ENCODE peak calls at places on chromosomes 3 and 15, in ten cellular contexts. A is uterus, D is kidney, Y is right cardiac atrium, U is pancreas, M is GM23248, W is RWPE1, L is RWPE2, H is psoas muscle, K is esophagus muscularis mucosa. R is an unnamed sample.

GRCh38 chr15:80093854-80094418 is 34.5 kb downstream of the ZFAND6 start:
- DNase-seq in L (no peak), A (peak; percentile 87), K (no peak), U (peak; percentile 40), H (no peak), Y (peak; percentile 30), W (peak; percentile 50), M (no peak), D (no peak), R (no peak)

GRCh38 chr3:21216598-21216997 is 534.4 kb downstream of the ZNF385D start:
- DNase-seq in Y (no peak), W (no peak), U (no peak), K (no peak), M (peak; percentile 20), L (no peak), H (no peak), A (no peak), D (no peak), R (no peak)

GRCh38 chr15:78051622-78052405 is 25.7 kb downstream of the TBC1D2B start:
- DNase-seq in W (no peak), D (no peak), K (no peak), A (no peak), L (no peak), M (no peak), Y (no peak), H (no peak), U (peak; percentile 39), R (no peak)

GRCh38 chr15:55552926-55553325 is 35.2 kb downstream of the PYGO1 start:
- DNase-seq in Y (peak; percentile 64), K (no peak), D (peak; percentile 81), L (no peak), U (no peak), A (no peak), W (no peak), H (no peak), M (peak; percentile 3), R (no peak)

GRCh38 chr15:60379466-60380274 is 18.1 kb downstream of the ANXA2 start:
- DNase-seq in W (peak; percentile 46), H (no peak), D (no peak), M (peak; percentile 99), K (no peak), U (no peak), A (no peak), Y (no peak), L (no peak), R (no peak)

GRCh38 chr3:107111889-107112288 is 265.4 kb upstream of the CCDC54 start:
- DNase-seq in K (no peak), D (no peak), M (no peak), W (no peak), A (no peak), U (no peak), L (no peak), H (no peak), Y (no peak), R (no peak)

GRCh38 chr3:144948711-144949110 is 977.1 kb downstream of the DIPK2A start:
- DNase-seq in M (no peak), K (no peak), U (no peak), L (no peak), W (no peak), D (no peak), H (no peak), A (no peak), Y (no peak), R (no peak)

GRCh38 chr3:142215111-142215510 is 10.3 kb downstream of the GK5 start:
- DNase-seq in U (no peak), H (no peak), L (no peak), M (no peak), A (no peak), K (no peak), W (no peak), Y (no peak), D (no peak), R (no peak)

GRCh38 chr3:64344721-64345207 is 119.5 kb upstream of the PRICKLE2 start:
- DNase-seq in Y (no peak), H (no peak), L (no peak), U (no peak), D (no peak), M (peak; percentile 93), A (peak; percentile 40), K (peak; percentile 90), W (peak; percentile 44), R (no peak)

GRCh38 chr15:69467636-69468035 is 15.0 kb downstream of the RPLP1 start:
- DNase-seq in H (no peak), K (no peak), U (no peak), Y (no peak), W (no peak), A (no peak), L (peak; percentile 63), D (no peak), M (no peak), R (no peak)

GRCh38 chr3:65945480-65945879 is 93.2 kb downstream of the MAGI1 start:
- DNase-seq in D (no peak), M (peak; percentile 70), Y (no peak), L (no peak), H (no peak), A (no peak), W (no peak), K (no peak), U (no peak), R (no peak)

GRCh38 chr3:144643778-144644191 is 672.2 kb downstream of the DIPK2A start:
- DNase-seq in K (no peak), W (no peak), M (peak; percentile 83), A (no peak), U (no peak), L (no peak), H (no peak), D (peak; percentile 39), Y (peak; percentile 18), R (no peak)

DNA sequence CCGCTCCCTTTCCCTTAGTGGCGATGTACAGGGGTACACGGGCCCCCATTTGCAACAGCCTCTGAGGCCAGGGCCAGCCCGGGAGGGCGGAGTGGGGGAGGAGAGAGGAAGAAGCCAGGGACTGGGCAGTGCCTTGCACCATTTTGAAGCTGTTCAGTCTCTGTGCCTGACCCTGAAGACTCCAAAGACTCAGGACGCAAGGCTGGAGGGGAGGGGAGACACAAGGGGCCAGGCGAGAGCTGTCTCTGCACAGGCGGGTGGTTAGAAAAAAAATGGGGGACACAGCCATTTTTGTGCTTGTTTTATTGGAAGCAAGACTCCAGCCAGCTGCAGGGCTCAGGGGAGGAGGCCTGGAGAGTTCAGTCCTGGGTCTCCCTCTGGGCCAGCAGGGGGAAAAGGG is 1.6 kb downstream of the RPP25 start:
- DNase-seq in D (peak; percentile 52), A (no peak), M (no peak), K (no peak), H (no peak), W (no peak), U (no peak), Y (no peak), L (no peak), R (no peak)
- H3K27ac ChIP-seq in D (no peak overlapping the region), A (no peak overlapping the region), M (no peak overlapping the region), K (no peak overlapping the region), H (no peak overlapping the region), W (peak overlapping the region; percentile 93), U (no peak overlapping the region), Y (peak overlapping the region; percentile 41), L (no peak overlapping the region), R (peak overlapping the region; percentile 35)

DNA sequence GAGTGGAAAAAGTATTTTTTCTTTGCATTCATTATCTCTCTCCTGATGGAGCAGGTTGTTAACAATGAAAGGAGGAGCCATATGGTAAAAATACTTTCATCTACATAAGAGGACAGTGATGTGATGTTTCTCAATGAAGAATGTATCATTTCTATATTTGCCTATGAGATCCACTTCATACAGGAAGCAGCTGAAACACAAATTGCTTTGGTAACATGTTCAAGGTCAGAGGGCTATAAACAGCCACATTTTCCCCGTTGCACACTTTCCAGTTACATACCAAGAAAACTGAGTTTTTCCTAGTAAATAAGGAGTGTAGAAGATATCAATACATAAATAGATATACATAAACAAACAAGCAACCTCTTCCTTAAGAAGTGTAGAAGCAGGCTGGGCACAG is 32.7 kb upstream of the GYG1 start:
- DNase-seq in W (no peak), H (no peak), Y (no peak), L (no peak), D (no peak), K (no peak), U (no peak), A (no peak), M (no peak), R (no peak)
- H3K27ac ChIP-seq in W (no peak overlapping the region), H (no peak overlapping the region), Y (no peak overlapping the region), L (no peak overlapping the region), D (no peak overlapping the region), K (no peak overlapping the region), U (no peak overlapping the region), A (peak overlapping the region; percentile 99), M (no peak overlapping the region), R (no peak overlapping the region)

GRCh38 chr3:189836795-189837194 is 205.6 kb downstream of the TP63 start:
- DNase-seq in Y (no peak), W (no peak), M (no peak), K (no peak), A (no peak), L (no peak), H (no peak), D (no peak), U (no peak), R (no peak)

GRCh38 chr3:189834462-189834861 is 203.3 kb downstream of the TP63 start:
- DNase-seq in W (no peak), U (no peak), D (no peak), K (no peak), L (no peak), Y (no peak), H (no peak), A (no peak), M (no peak), R (no peak)

GRCh38 chr3:189830401-189830800 is 199.2 kb downstream of the TP63 start:
- DNase-seq in U (no peak), M (no peak), H (no peak), W (no peak), L (no peak), A (no peak), Y (no peak), K (no peak), D (no peak), R (no peak)

GRCh38 chr3:189833996-189834395 is 202.8 kb downstream of the TP63 start:
- DNase-seq in K (no peak), Y (no peak), M (no peak), H (no peak), A (no peak), W (peak; percentile 69), D (no peak), L (peak; percentile 96), U (no peak), R (no peak)

GRCh38 chr3:189833266-189833665 is 202.1 kb downstream of the TP63 start:
- DNase-seq in L (no peak), D (no peak), K (no peak), M (no peak), H (no peak), Y (no peak), W (no peak), A (no peak), U (no peak), R (no peak)
- H3K27ac ChIP-seq in L (peak overlapping the region; percentile 98), D (no peak overlapping the region), K (no peak overlapping the region), M (no peak overlapping the region), H (no peak overlapping the region), Y (no peak overlapping the region), W (no peak overlapping the region), A (no peak overlapping the region), U (no peak overlapping the region), R (no peak overlapping the region)

DNA sequence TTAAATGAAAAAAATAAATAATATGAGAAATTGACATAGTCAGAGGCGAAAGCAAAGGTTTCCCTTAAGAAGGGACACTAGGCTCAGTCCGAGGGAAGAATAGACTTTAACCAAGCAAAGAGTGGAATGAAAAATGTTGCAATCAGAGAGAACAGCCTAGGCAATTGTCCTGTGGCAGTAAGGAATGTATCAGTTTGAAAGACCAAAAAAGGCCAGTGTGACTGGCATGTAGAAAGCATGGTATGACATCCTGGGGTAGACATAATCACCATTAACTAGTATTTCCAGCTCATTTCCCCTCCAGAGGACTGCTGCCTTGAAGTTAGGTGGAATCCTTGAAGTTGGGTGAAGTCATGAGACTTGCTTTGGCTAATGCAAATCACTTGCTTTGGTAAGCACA is 14.8 kb upstream of the PIK3CB start:
- DNase-seq in M (no peak), W (no peak), L (no peak), Y (no peak), K (no peak), A (no peak), D (no peak), H (no peak), U (no peak), R (no peak)
- H3K27ac ChIP-seq in M (no peak overlapping the region), W (no peak overlapping the region), L (no peak overlapping the region), Y (no peak overlapping the region), K (no peak overlapping the region), A (no peak overlapping the region), D (no peak overlapping the region), H (no peak overlapping the region), U (no peak overlapping the region), R (no peak overlapping the region)